ENCODE peak calls at places on chromosomes 4 and X, in seven cellular contexts. G is gastrocnemius medialis, M is SJSA1, Y is right lobe of liver, V is hepatocyte, Q is cardiac muscle cell, K is coronary artery. X is an unnamed sample.
A peak's percentile ranks its signal among the peaks of the same experiment; 100 is the strongest.

GRCh38 chr4:70651864-70652506 is 14.3 kb downstream of the JCHAIN start:
- DNase-seq in K (no peak), Q (peak; percentile 38), V (peak; percentile 38), Y (no peak), G (no peak), M (peak; percentile 10), X (no peak)

GRCh38 chrX:16212436-16212835 is 45.2 kb downstream of the MAGEB17 start:
- DNase-seq in Y (no peak), G (no peak), K (no peak), V (peak; percentile 13), M (no peak), Q (peak; percentile 24), X (peak; percentile 15)

GRCh38 chr4:147957446-147957845 is 225.6 kb downstream of the ARHGAP10 start:
- DNase-seq in V (no peak), G (no peak), K (no peak), Q (no peak), M (no peak), Y (no peak), X (no peak)

GRCh38 chrX:116749943-116750342 is 287.2 kb upstream of the CT83 start:
- DNase-seq in K (no peak), G (no peak), V (no peak), Y (no peak), M (no peak), Q (no peak), X (no peak)

GRCh38 chrX:42456301-42456700 is 321.7 kb downstream of the PPP1R2C start:
- DNase-seq in M (no peak), Q (no peak), G (no peak), Y (no peak), V (no peak), K (no peak), X (no peak)

GRCh38 chr4:185657191-185657590 is 121.9 kb upstream of the PDLIM3 start:
- DNase-seq in G (no peak), V (no peak), Q (no peak), K (no peak), M (no peak), Y (no peak), X (no peak)

GRCh38 chrX:108304210-108304609 is 134.0 kb downstream of the COL4A6 start:
- DNase-seq in G (no peak), K (no peak), M (no peak), Q (peak; percentile 36), Y (no peak), V (no peak), X (no peak)

GRCh38 chr4:173506780-173507211 is 23.2 kb downstream of the HAND2 start:
- DNase-seq in M (no peak), Y (no peak), G (no peak), Q (no peak), K (no peak), V (no peak), X (no peak)

GRCh38 chr4:142408003-142408441 is 438.1 kb downstream of the INPP4B start:
- DNase-seq in V (no peak), K (no peak), Y (no peak), G (no peak), M (peak; percentile 31), Q (no peak), X (no peak)

GRCh38 chr4:173528378-173529321 is 1.4 kb downstream of the HAND2 start:
- DNase-seq in Q (peak; percentile 59), G (no peak), K (no peak), V (no peak), Y (no peak), M (no peak), X (no peak)

GRCh38 chr4:129335263-129335662 is 239.3 kb downstream of the C4orf33 start:
- DNase-seq in Y (no peak), K (no peak), Q (no peak), M (no peak), V (no peak), G (no peak), X (no peak)

GRCh38 chrX:140439455-140439854 is 65.4 kb downstream of the SOX3 start:
- DNase-seq in M (no peak), Q (peak; percentile 28), K (no peak), V (peak; percentile 49), G (no peak), Y (no peak), X (peak; percentile 43)

GRCh38 chr4:47954679-47955078 is 40.3 kb upstream of the NFXL1 start:
- DNase-seq in V (no peak), M (no peak), Y (no peak), Q (no peak), K (no peak), G (no peak), X (no peak)

GRCh38 chr4:98261291-98262271 is at the start of gene RAP1GDS1:
- DNase-seq in G (peak; percentile 43), Y (peak; percentile 75), K (peak; percentile 79), V (peak; percentile 66), Q (peak; percentile 59), M (peak; percentile 79), X (peak; percentile 62)

GRCh38 chr4:140635606-140636005 is 66.8 kb upstream of the UCP1 start:
- DNase-seq in G (no peak), M (peak; percentile 27), Y (peak; percentile 60), K (no peak), V (peak; percentile 68), Q (peak; percentile 54), X (peak; percentile 53)

GRCh38 chrX:152899874-152900719 is 2.2 kb downstream of the ZNF185 start:
- DNase-seq in Q (no peak), Y (peak; percentile 49), G (no peak), K (no peak), M (no peak), V (no peak), X (no peak)

GRCh38 chr4:102694791-102695190 is 66.0 kb downstream of the MANBA start:
- DNase-seq in G (no peak), Y (no peak), M (no peak), K (no peak), Q (no peak), V (no peak), X (no peak)

GRCh38 chr4:17726911-17727310 is 54.5 kb downstream of the FAM184B start:
- DNase-seq in M (no peak), Q (no peak), V (no peak), Y (no peak), K (no peak), G (no peak), X (no peak)

GRCh38 chrX:45070116-45071007 is 130.3 kb downstream of the DIPK2B start:
- DNase-seq in M (peak; percentile 18), G (no peak), Y (no peak), Q (peak; percentile 29), V (peak; percentile 34), K (no peak), X (no peak)

GRCh38 chrX:131289527-131289926 is 421 bp upstream of the IGSF1 start:
- DNase-seq in G (no peak), V (no peak), Y (no peak), K (no peak), M (no peak), Q (no peak), X (no peak)

DNA sequence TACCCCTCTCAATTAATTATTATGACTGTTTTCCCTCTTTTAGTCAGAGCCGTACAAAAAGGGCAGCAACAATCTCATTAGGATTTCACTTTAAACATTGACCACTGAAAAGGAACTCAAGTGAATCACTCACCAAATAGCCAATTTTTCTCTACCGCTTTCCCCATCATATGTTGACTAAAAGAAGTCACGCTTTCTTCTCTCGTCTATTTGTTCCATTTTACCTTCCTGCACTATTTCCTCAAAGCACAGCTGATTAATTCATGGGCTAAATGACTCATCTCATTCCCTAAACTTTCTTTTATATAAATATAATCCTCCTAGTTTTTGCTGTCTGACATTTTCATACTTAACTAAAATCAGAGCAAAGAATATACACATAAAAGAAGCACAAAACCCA is 8.2 kb downstream of the MID1 start:
- DNase-seq in V (no peak), G (no peak), Y (no peak), M (peak; percentile 30), K (no peak), Q (no peak), X (no peak)
- H3K27ac ChIP-seq in V (peak overlapping the region; percentile 1), G (no peak overlapping the region), Y (peak overlapping the region; percentile 45), M (peak overlapping the region; percentile 58), K (peak overlapping the region; percentile 2), Q (no peak overlapping the region), X (peak overlapping the region; percentile 53)

GRCh38 chr4:83212041-83212851 is 72.4 kb downstream of the COQ2 start:
- DNase-seq in G (no peak), V (peak; percentile 22), Q (no peak), Y (no peak), M (no peak), K (no peak), X (no peak)
- H3K27ac ChIP-seq in G (no peak overlapping the region), V (peak overlapping the region; percentile 49), Q (no peak overlapping the region), Y (no peak overlapping the region), M (no peak overlapping the region), K (no peak overlapping the region), X (no peak overlapping the region)

GRCh38 chr4:54475546-54475945 is 182.2 kb upstream of the KIT start:
- DNase-seq in Q (no peak), K (no peak), Y (no peak), V (no peak), G (no peak), M (no peak), X (no peak)
- H3K27ac ChIP-seq in Q (no peak overlapping the region), K (no peak overlapping the region), Y (no peak overlapping the region), V (no peak overlapping the region), G (no peak overlapping the region), M (no peak overlapping the region), X (no peak overlapping the region)

DNA sequence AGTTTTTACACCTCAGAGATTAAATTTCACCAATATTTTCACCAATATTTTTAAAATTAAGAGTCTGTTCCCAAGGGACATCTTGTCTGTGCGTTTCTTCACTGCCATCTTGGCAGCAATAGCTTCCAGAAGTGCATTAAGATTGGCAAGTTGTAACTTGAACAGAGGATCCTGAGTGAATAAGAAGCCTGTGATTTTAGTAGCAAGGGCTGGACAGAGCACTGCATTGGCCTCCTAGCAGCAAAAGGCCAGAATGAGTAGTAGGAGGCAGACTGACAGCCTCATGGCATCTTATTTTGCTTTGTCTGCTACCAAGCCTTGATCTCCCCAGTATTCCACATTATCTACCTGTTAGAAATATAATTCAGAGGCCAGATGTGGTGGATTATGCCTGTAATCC is 138.4 kb downstream of the CPE start:
- DNase-seq in K (no peak), V (no peak), Y (no peak), G (no peak), M (no peak), Q (no peak), X (no peak)
- H3K27ac ChIP-seq in K (no peak overlapping the region), V (no peak overlapping the region), Y (no peak overlapping the region), G (no peak overlapping the region), M (no peak overlapping the region), Q (no peak overlapping the region), X (no peak overlapping the region)